ENCODE peak calls at places on chromosomes 11 and 22, in four cellular contexts. G is GM12878, C is HepG2, B is H1. M is an unnamed sample.

GRCh38 chr22:39214383-39215069 is 30.3 kb downstream of the PDGFB start:
- DNase-seq in C (peak; percentile 58), G (no peak), B (peak; percentile 57), M (peak; percentile 39)

GRCh38 chr22:34035209-34035608 is 114.9 kb upstream of the LARGE1 start:
- DNase-seq in C (no peak), G (no peak), B (no peak), M (no peak)

GRCh38 chr22:39311592-39312400 is 7.6 kb downstream of the RPL3 start:
- DNase-seq in G (no peak), B (peak; percentile 76), C (no peak), M (no peak)

GRCh38 chr11:48036011-48036410 is 55.7 kb downstream of the PTPRJ start:
- DNase-seq in G (no peak), C (no peak), B (no peak), M (no peak)

GRCh38 chr11:17257200-17257599 is 19.3 kb upstream of the NUCB2 start:
- DNase-seq in G (no peak), B (no peak), C (no peak), M (no peak)

GRCh38 chr11:3955299-3955665 is 99.8 kb downstream of the STIM1 start:
- DNase-seq in B (no peak), G (no peak), C (no peak), M (no peak)

GRCh38 chr11:61949169-61950034 is 749 bp upstream of the BEST1 start:
- DNase-seq in G (no peak), B (no peak), C (peak; percentile 54), M (no peak)

GRCh38 chr11:115396533-115396932 is 107.7 kb downstream of the CADM1 start:
- DNase-seq in G (no peak), B (no peak), C (no peak), M (no peak)

GRCh38 chr22:25156736-25157135 is 42.9 kb upstream of the CRYBB3 start:
- DNase-seq in C (no peak), G (no peak), B (no peak), M (no peak)

GRCh38 chr11:67484847-67485311 is 2.1 kb downstream of the AIP start:
- DNase-seq in G (peak; percentile 76), C (no peak), B (no peak), M (no peak)

GRCh38 chr22:48198489-48199459 is 1436.3 kb downstream of the TBC1D22A start:
- DNase-seq in B (peak; percentile 50), G (no peak), C (no peak), M (no peak)

GRCh38 chr11:35927730-35928129 is 16.1 kb upstream of the LDLRAD3 start:
- DNase-seq in G (no peak), C (peak; percentile 41), B (no peak), M (no peak)

GRCh38 chr11:124113890-124114289 is 1.4 kb upstream of the VWA5A start:
- DNase-seq in B (no peak), C (no peak), G (no peak), M (no peak)

DNA sequence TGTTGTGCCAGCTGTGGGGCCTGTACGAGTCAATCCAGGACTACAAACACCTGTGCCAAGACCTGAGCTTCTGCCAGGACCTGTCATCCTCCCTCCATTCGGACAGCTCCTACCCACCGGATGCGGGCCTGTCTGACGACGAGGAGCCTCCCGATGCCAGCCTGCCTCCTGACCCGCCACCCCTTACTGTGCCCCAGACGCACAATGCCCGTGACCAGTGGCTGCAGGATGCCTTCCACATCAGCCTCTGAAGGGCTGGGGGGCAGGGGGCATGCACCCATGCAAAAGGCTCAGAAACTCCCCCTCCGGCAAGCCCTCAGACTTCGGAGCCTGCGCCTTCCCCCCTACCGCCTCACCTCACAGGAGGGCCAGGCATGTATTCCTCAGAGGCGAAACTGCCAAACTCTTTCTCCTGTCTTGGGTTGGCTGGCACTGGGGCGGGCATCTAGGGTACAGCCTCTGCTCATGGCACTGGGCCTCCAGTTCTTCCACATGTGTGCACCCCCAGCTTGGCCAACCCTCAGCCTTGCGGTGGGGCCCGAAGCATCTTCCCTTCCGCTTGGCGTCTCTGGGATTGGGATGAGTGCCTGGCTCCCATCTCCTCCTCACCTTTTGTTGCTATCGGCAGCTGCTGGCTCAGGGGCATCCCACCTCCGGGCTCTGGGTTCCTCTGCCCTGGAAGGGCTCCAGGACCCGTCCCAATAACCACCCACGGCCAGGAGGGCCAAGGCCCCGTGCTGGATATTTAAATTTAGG is 1.2 kb downstream of the FAM89B start:
- DNase-seq in C (no peak), B (no peak), G (no peak), M (no peak)
- TF ChIP-seq YY1 in C (no peak), B (no peak), G (no peak), M (no peak)

GRCh38 chr11:21511835-21512440 is 680.9 kb upstream of the ANO5 start:
- DNase-seq in C (peak; percentile 48), B (peak; percentile 90), G (no peak), M (peak; percentile 65)
- TF ChIP-seq SUZ12 in C (no peak), B (no peak), G (no peak), M (no peak)

GRCh38 chr11:32705309-32706033 is 89.0 kb downstream of the CCDC73 start:
- DNase-seq in C (no peak), G (no peak), B (no peak), M (no peak)
- TF ChIP-seq ZNF274 in C (no peak), G (no peak), B (no peak), M (no peak)

GRCh38 chr22:46443850-46444389 is 93.5 kb downstream of the CELSR1 start:
- DNase-seq in G (no peak), B (no peak), C (peak; percentile 21), M (peak; percentile 16)
- TF ChIP-seq YY1 in G (no peak), B (no peak), C (no peak), M (no peak)

GRCh38 chr11:12232819-12233601 is 122.6 kb downstream of the MICAL2 start:
- DNase-seq in C (no peak), B (no peak), G (no peak), M (no peak)
- TF ChIP-seq SUZ12 in C (no peak), B (no peak), G (no peak), M (no peak)